ENCODE peak calls at places on chromosomes 5 and 9, in ten cellular contexts. N is A549, Q is hepatocyte, E is heart left ventricle, R is uterus, Z is left ventricle myocardium inferior, O is esophagus squamous epithelium, F is coronary artery, X is stomach, J is small intestine. U is an unnamed sample.

GRCh38 chr9:69058101-69058500 is 22.5 kb downstream of the FXN start:
- DNase-seq in Q (no peak), R (no peak), J (no peak), X (no peak), E (no peak), F (peak), Z (no peak), O (no peak), N (no peak), U (no peak)

GRCh38 chr9:76642701-76643209 is 121.5 kb upstream of the PCA3 start:
- DNase-seq in O (no peak), Q (no peak), E (no peak), X (no peak), R (no peak), Z (no peak), N (no peak), F (no peak), J (no peak), U (no peak)

GRCh38 chr5:167280111-167280510 is 1011.3 kb upstream of the WWC1 start:
- DNase-seq in F (no peak), N (no peak), Z (no peak), R (no peak), O (no peak), E (no peak), Q (no peak), X (no peak), J (no peak), U (no peak)

GRCh38 chr9:6827370-6827949 is 69.7 kb downstream of the KDM4C start:
- DNase-seq in R (no peak), F (no peak), X (no peak), Z (no peak), Q (peak), O (no peak), N (peak), E (no peak), J (peak), U (no peak)

GRCh38 chr5:92838253-92838652 is 742.8 kb downstream of the NR2F1-AS1 start:
- DNase-seq in Q (peak), F (no peak), O (no peak), J (no peak), N (peak), E (no peak), Z (no peak), X (no peak), R (no peak), U (no peak)

GRCh38 chr9:16516887-16517286 is 353.6 kb downstream of the BNC2 start:
- DNase-seq in E (no peak), Q (no peak), O (no peak), J (no peak), R (no peak), X (no peak), F (no peak), Z (no peak), N (no peak), U (no peak)

GRCh38 chr9:35350212-35350611 is 139.7 kb upstream of the RUSC2 start:
- DNase-seq in E (no peak), X (no peak), Z (no peak), F (no peak), R (no peak), N (no peak), J (no peak), O (no peak), Q (no peak), U (no peak)

GRCh38 chr5:10489810-10490426 is 48.2 kb downstream of the ROPN1L start:
- DNase-seq in Q (no peak), R (no peak), X (no peak), E (no peak), O (no peak), F (no peak), N (no peak), J (no peak), Z (no peak), U (no peak)

GRCh38 chr5:117713585-117714198 is 1139.1 kb upstream of the SEMA6A start:
- DNase-seq in F (no peak), Z (no peak), X (no peak), O (no peak), Q (no peak), N (peak), R (no peak), E (no peak), J (no peak), U (no peak)

GRCh38 chr5:169052207-169052606 is 248.7 kb downstream of the SLIT3 start:
- DNase-seq in R (no peak), J (no peak), Z (no peak), F (no peak), X (no peak), O (no peak), E (no peak), Q (no peak), N (no peak), U (no peak)

GRCh38 chr9:35689601-35690446 is at the start of gene TPM2:
- DNase-seq in F (peak), R (peak), E (peak), O (no peak), Q (peak), J (no peak), Z (peak), X (peak), N (peak), U (peak)

GRCh38 chr5:140342287-140342686 is 4.1 kb downstream of the HBEGF start:
- DNase-seq in E (peak), J (no peak), R (no peak), F (no peak), N (no peak), O (no peak), Z (no peak), X (no peak), Q (no peak), U (peak)

GRCh38 chr9:6805532-6805931 is 47.8 kb downstream of the KDM4C start:
- DNase-seq in F (no peak), J (no peak), O (no peak), X (peak), N (peak), Z (peak), R (no peak), Q (no peak), E (peak), U (no peak)

GRCh38 chr5:134851307-134851923 is 5.6 kb downstream of the C5orf24 start:
- DNase-seq in F (no peak), R (no peak), Z (no peak), X (no peak), N (peak), Q (no peak), O (no peak), J (no peak), E (no peak), U (no peak)

GRCh38 chr5:9347541-9348295 is 198.2 kb downstream of the SEMA5A start:
- DNase-seq in O (no peak), R (no peak), F (no peak), N (no peak), J (no peak), Z (no peak), Q (no peak), X (no peak), E (no peak), U (no peak)
- H3K27ac ChIP-seq in O (no peak), R (no peak), F (no peak), N (no peak), J (no peak), Z (no peak), Q (peak), X (no peak), E (no peak), U (no peak)

DNA sequence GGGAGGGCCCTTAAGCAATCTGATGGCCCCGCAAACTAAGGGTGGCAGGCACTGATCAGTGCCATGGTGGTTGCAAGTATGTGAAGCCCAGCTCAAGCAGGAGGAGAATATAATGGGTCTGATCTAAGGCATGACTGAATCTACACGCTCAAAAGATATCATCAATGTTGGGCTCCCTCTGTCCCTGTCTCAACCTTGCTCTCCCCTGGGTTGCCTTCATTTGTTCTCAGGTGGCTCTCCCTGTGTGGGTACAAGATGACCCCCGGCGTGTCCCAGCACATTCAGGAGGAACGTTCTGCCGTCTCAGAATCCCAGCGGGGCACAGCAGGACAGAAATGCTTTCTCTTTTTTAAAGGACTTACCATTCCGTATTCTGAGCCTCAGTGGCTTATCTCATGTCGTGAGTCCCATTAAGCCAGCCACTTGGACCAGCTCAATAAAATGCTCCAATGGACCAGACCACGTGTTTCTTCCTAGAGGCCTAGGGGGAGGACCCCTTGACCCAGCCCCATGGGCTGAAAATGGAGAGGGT is 12.0 kb upstream of the RNF130 start:
- DNase-seq in R (no peak), Z (no peak), E (no peak), Q (no peak), F (no peak), O (no peak), X (no peak), J (no peak), N (no peak), U (no peak)
- H3K27ac ChIP-seq in R (no peak), Z (no peak), E (no peak), Q (no peak), F (no peak), O (no peak), X (no peak), J (no peak), N (no peak), U (no peak)

DNA sequence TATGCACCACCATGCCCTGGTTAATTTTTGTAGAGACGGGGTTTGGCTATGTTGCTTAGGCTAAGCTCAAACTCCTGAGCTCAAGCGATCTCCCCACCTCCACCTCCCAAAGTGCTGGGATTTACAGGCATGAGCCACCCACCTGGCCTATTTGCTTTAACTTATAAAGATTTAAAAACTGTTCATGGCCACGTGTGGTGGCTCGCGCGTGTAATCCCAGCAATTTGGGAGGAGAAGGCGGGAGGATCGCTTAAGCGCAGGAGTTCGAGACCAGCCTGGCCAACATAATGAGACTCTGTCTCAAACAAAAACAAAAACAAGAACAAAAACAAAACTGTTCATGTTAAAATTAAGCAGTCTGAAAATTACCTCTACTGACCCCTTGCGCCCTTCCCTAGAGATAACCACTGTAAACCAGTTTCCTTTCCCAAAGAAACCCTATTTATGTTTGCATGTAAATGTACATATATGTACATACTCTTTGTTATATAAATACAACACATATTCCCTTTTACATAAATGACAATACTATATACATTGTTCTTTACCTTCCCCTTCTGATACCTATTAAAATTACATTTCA is 1.5 kb downstream of the AK6 start:
- DNase-seq in J (no peak), Z (no peak), R (no peak), O (no peak), F (no peak), Q (no peak), E (no peak), X (no peak), N (no peak), U (no peak)
- H3K27ac ChIP-seq in J (no peak), Z (no peak), R (no peak), O (no peak), F (peak), Q (no peak), E (no peak), X (peak), N (peak), U (no peak)

GRCh38 chr9:25677301-25678146 is 720 bp downstream of the TUSC1 start:
- DNase-seq in O (no peak), F (peak), Z (peak), E (peak), Q (peak), X (peak), R (peak), N (peak), J (peak), U (peak)

GRCh38 chr9:25678147-25678666 is at the start of gene TUSC1:
- DNase-seq in X (peak), Q (peak), R (peak), E (peak), J (peak), Z (peak), O (peak), F (peak), N (peak), U (peak)

GRCh38 chr9:25678846-25679360 is 659 bp upstream of the TUSC1 start:
- DNase-seq in X (no peak), R (no peak), N (no peak), F (no peak), Z (no peak), O (no peak), Q (no peak), J (no peak), E (no peak), U (no peak)

GRCh38 chr9:25681270-25681669 is 3.0 kb upstream of the TUSC1 start:
- DNase-seq in F (no peak), R (no peak), O (no peak), J (no peak), N (no peak), X (no peak), Z (no peak), Q (no peak), E (no peak), U (no peak)
- H3K27ac ChIP-seq in F (peak), R (peak), O (no peak), J (no peak), N (no peak), X (no peak), Z (peak), Q (no peak), E (no peak), U (no peak)

DNA sequence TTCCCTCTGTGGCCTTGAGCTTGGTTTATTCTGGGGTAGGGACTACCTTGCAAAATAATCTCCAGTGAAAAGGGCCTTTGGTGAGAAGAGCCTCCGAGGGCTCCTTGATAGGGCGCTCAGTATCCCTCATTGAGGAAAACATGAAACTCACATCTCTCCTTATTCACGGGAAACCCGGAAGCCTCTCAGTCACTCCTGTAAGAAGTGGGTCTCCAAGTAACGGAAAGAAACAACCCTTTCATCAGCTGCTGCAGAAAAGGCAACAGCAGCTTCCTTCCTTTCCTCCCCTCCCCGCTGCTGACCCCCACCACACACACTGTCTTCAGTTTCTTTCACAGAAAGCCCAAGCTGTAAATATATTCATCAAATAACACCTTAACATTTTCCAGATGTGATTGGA is 81.5 kb downstream of the C9orf152 start:
- DNase-seq in J (no peak), Z (no peak), X (no peak), N (no peak), R (no peak), Q (no peak), O (no peak), F (peak), E (no peak), U (no peak)
- H3K27ac ChIP-seq in J (peak), Z (peak), X (peak), N (peak), R (peak), Q (peak), O (peak), F (peak), E (peak), U (peak)

GRCh38 chr9:128656416-128657343 is at the start of gene DYNC2I2:
- DNase-seq in J (peak), X (peak), F (peak), N (peak), R (peak), Z (peak), E (peak), O (peak), Q (peak), U (peak)
- H3K27ac ChIP-seq in J (peak), X (peak), F (peak), N (peak), R (peak), Z (peak), E (peak), O (peak), Q (peak), U (peak)

DNA sequence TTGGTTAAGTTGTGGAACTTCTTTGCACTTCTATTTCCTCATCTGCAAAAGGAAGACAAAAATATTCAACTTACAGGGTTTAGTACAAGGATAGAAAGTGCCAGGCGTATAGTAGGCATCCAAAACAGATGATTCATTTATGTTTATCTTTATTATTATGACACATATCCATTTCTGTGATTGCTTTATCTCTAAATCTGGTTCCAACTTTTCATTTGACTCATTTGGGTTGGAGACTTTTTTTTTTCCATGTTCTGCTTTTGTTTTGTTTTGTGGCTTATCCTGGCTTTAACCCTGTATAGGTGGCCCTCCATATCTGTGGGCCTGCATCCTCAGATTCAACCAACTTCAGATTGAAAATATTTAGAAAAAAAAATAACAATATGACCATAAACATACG is 186.7 kb upstream of the SLC24A2 start:
- DNase-seq in E (no peak), J (no peak), O (no peak), N (no peak), X (no peak), Q (no peak), F (no peak), R (no peak), Z (no peak), U (no peak)
- H3K27ac ChIP-seq in E (no peak), J (no peak), O (no peak), N (no peak), X (no peak), Q (no peak), F (no peak), R (no peak), Z (no peak), U (no peak)

GRCh38 chr9:73011346-73011745 is 58.5 kb upstream of the ALDH1A1 start:
- DNase-seq in Q (no peak), O (no peak), N (no peak), J (no peak), X (no peak), F (no peak), R (no peak), Z (no peak), E (no peak), U (no peak)
- H3K27ac ChIP-seq in Q (no peak), O (peak), N (peak), J (no peak), X (no peak), F (peak), R (peak), Z (peak), E (no peak), U (peak)

DNA sequence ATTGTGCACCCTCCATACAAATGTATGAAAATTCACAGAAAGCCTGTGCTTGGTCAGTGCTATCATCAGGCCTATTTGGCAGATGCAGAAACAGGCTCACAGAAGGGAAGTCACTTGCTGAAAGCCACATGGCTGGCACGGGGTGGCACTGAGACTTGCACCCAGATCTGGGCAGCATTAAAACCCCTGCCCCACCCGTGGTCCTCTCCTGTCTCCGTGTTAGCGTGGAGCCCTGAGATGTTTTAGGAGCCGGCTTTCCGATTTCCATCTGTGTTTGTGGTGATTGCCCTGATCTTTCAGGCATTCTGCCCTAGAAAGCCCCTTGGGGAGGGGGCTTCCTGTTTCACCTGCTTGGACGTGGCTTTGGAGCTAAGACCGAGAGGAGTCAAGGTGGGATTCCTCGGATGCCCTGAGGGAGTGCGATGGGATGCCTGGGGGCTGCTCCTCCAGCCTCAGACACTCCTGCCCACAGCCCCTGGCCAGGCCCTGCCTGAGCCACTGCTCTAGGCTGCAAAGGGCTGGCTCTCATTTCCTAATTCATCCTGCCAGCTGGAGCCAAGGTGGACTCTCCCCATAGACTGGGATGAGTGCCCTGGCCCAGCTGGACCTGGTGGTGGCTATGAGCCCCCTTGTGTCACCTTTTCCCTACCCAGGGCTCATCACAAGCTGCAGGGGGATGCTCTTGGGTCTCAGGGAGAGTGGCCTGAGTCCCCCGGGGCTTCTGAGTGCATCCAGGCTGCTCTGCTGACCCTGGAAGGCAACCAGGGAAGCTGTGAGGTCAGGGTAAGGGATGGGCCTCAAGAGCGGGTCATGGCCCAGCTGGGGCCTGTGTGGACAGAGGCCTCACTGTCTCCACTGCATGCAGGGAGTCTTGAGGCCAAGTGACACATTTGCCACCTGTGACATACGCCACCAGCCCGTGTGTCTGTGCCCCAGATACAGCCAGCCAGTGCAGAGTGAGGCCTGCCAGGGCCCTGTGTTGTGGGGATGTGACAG is 102.5 kb upstream of the IER5L start:
- DNase-seq in F (peak), E (peak), Z (no peak), O (no peak), N (no peak), J (no peak), R (no peak), X (no peak), Q (no peak), U (peak)
- H3K27ac ChIP-seq in F (no peak), E (no peak), Z (no peak), O (no peak), N (no peak), J (no peak), R (no peak), X (no peak), Q (no peak), U (no peak)

U was measured in aorta.